ENCODE peak calls at places on chromosomes 16 and 17, in five cellular contexts. E is CD8-positive, alpha-beta T cell; V is testis; X is PC-3; P is tibial artery. K is an unnamed sample.

GRCh38 chr17:81373536-81374160 is 21.6 kb upstream of the BAHCC1 start:
- DNase-seq in V (no peak), X (no peak), P (no peak), E (no peak), K (no peak)

GRCh38 chr17:46038414-46038813 is 39.4 kb downstream of the STH start:
- DNase-seq in E (no peak), V (no peak), X (no peak), P (no peak), K (no peak)

GRCh38 chr16:68994324-68994723 is 111.1 kb upstream of the HAS3 start:
- DNase-seq in E (no peak), X (no peak), V (no peak), P (no peak), K (no peak)

GRCh38 chr17:79843917-79844815 is 4.9 kb upstream of the CBX4 start:
- DNase-seq in E (peak), P (peak), V (peak), X (peak), K (peak)

GRCh38 chr17:81961087-81961514 is at the start of gene NOTUM:
- DNase-seq in E (no peak), V (no peak), X (peak), P (no peak), K (peak)

GRCh38 chr17:66393038-66393437 is 90.6 kb downstream of the PRKCA start:
- DNase-seq in E (no peak), P (no peak), X (no peak), V (no peak), K (no peak)

GRCh38 chr16:3580271-3580670 is 3.1 kb upstream of the NLRC3 start:
- DNase-seq in V (no peak), P (no peak), E (no peak), X (no peak), K (no peak)

GRCh38 chr16:27816561-27816960 is 247.0 kb downstream of the GSG1L start:
- DNase-seq in E (no peak), X (no peak), P (no peak), V (no peak), K (no peak)

GRCh38 chr17:21452377-21453143 is 76.4 kb downstream of the KCNJ12 start:
- DNase-seq in X (peak), E (peak), P (peak), V (peak), K (peak)

GRCh38 chr17:45441536-45442310 is 9.1 kb upstream of the ARHGAP27 start:
- DNase-seq in X (no peak), P (peak), V (no peak), E (no peak), K (no peak)

GRCh38 chr16:57374067-57374534 is 1.8 kb downstream of the CX3CL1 start:
- DNase-seq in V (peak), P (peak), X (no peak), E (no peak), K (no peak)

GRCh38 chr16:29961127-29961478 is 776 bp upstream of the TMEM219 start:
- DNase-seq in E (no peak), V (no peak), X (no peak), P (peak), K (no peak)

GRCh38 chr17:7317161-7317803 is 2.1 kb upstream of the GPS2 start:
- DNase-seq in V (no peak), X (no peak), P (no peak), E (no peak), K (no peak)

GRCh38 chr16:53991181-53992056 is 287.5 kb downstream of the FTO start:
- DNase-seq in E (no peak), V (no peak), X (no peak), P (no peak), K (peak)

GRCh38 chr17:59377410-59377809 is 46.0 kb downstream of the YPEL2 start:
- DNase-seq in P (peak), E (no peak), V (no peak), X (no peak), K (no peak)

GRCh38 chr16:89646906-89647305 is 10.6 kb downstream of the CHMP1A start:
- DNase-seq in V (no peak), P (no peak), E (no peak), X (peak), K (no peak)

GRCh38 chr17:32819035-32819434 is 57.9 kb downstream of the MYO1D start:
- DNase-seq in V (no peak), E (no peak), P (no peak), X (no peak), K (no peak)

GRCh38 chr17:81832608-81833159 is 407 bp downstream of the MCRIP1 start:
- DNase-seq in E (peak), P (peak), V (peak), X (no peak), K (no peak)

GRCh38 chr16:17949713-17950112 is 386.8 kb downstream of the NPIPA8 start:
- DNase-seq in E (no peak), V (no peak), P (no peak), X (no peak), K (no peak)

GRCh38 chr17:61387511-61388305 is 11.9 kb upstream of the TBX2 start:
- DNase-seq in E (no peak), X (no peak), V (no peak), P (no peak), K (no peak)

GRCh38 chr16:87233928-87234327 is 83.3 kb downstream of the C16orf95 start:
- DNase-seq in P (no peak), E (no peak), V (no peak), X (no peak), K (peak)

GRCh38 chr17:18246880-18247612 is 11.5 kb downstream of the FLII start:
- DNase-seq in X (peak), E (no peak), P (no peak), V (peak), K (peak)

GRCh38 chr17:8117367-8117979 is 841 bp downstream of the ALOXE3 start:
- DNase-seq in P (no peak), E (no peak), V (no peak), X (no peak), K (no peak)

DNA sequence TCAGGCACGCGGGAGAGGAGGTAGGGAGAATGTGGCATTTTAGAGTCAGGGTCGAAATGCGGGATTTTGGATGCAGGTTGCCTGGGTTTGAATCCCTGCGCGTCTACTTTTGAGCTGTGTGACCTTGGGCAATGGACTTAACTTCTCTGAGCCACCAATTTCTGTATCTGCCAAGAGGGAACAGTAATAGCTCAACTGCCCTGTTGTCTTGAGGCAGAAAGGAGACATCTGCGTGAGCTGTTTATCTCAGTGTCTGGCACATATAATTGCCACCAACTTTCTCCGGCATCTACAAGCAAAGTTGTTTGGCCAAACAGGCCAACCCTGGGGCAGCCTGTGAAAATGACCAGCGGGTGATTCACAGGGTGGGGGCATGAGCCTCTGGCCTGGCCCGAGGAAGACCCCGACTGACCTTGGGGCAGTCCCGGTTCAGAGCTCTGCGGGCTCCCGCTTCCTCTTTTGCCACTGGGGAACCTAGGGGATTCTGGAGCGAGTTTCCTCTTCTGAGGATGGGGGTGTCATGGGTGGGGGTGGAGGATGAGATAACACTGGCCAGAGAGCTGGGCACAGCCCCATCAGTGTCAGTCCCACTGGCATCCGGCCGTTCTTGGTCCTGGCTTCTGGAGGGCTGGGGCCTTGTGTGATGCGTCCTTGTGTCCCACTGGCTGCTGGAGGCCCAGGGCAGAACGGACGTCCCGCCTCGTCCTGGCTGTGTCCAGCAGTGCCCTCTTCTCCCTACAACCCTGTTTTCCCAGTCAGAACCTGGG is 1.3 kb downstream of the SNN start:
- DNase-seq in E (no peak), X (no peak), V (no peak), P (peak), K (no peak)
- H3K27ac ChIP-seq in E (peak), X (no peak), V (peak), P (peak), K (no peak)

DNA sequence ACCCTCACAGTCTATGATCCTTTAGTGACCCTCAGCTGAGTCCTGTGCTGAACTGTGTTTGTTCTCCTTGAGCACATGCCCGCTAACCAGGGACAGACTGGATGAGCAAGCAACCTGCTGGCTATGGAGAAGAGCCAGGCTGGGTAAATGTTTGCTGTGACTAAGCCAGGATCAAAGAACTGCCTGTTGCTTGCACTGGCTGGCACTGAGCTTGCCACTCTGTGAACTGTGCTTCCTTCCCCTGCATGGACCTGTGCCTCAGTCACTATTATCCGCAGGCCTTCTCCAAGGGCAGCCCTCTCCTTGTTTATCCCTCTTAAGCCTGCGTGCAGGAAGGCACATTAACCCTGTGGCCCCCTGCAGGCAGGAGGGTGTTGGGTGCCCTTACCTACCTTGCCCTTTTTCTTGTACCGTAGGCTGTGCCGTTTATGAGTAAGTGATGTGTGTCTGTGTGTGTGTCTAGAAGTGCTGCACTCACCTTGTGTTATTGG is 7.4 kb downstream of the PNPO start:
- DNase-seq in V (no peak), E (no peak), X (peak), P (no peak), K (no peak)
- TF ChIP-seq CTCF in V (no peak), E (no peak), X (no peak), P (no peak), K (no peak)

DNA sequence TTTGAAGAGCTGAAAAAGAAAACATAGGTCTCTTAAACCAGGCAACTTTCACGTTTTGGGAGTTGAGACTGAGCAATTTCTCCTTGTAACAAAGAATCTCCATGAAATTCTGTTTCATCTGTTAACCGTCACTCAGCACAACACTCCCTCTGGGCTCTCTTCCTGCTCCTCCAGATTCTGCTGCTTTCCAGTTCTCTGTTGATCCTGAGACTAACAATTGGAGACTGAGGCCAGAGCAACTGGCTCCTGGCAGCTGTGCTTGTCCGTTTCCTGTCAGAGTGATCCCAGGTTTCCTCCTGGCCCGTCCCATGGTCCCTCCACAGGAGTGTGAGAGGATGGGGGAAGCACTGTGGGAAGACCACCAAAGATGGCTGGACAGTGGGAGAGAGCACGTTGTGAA is 32.5 kb downstream of the IST1 start:
- DNase-seq in P (no peak), X (no peak), E (no peak), V (no peak), K (no peak)
- H3K27ac ChIP-seq in P (peak), X (no peak), E (no peak), V (no peak), K (peak)

GRCh38 chr16:75695708-75696107 is 5.6 kb downstream of the DUXB start:
- DNase-seq in X (no peak), P (no peak), E (no peak), V (no peak), K (no peak)
- TF ChIP-seq CTCF in X (peak), P (peak), E (no peak), V (no peak), K (peak)

GRCh38 chr17:68771867-68772515 is 170.8 kb upstream of the FAM20A start:
- DNase-seq in V (peak), P (no peak), E (no peak), X (peak), K (peak)
- H3K27ac ChIP-seq in V (peak), P (peak), E (no peak), X (no peak), K (no peak)

GRCh38 chr17:40062347-40063033 is at the start of gene THRA:
- DNase-seq in X (peak), V (peak), P (peak), E (peak), K (peak)
- TF ChIP-seq CTCF in X (no peak), V (peak), P (no peak), E (no peak), K (no peak)

K was measured in cardiac muscle cell.